ENCODE peak calls at places on chromosome 21, in nine cellular contexts. S, O, T, P, Q, U, E, K and F are unnamed samples.

GRCh38 chr21:10272216-10272615 is 249.2 kb upstream of the TPTE start:
- DNase-seq in S (no peak), O (no peak), T (peak; percentile 58), P (no peak), Q (no peak), U (no peak), E (no peak), K (no peak), F (no peak)

GRCh38 chr21:31735518-31735992 is 3.6 kb upstream of the SCAF4 start:
- DNase-seq in S (no peak), O (no peak), T (no peak), P (no peak), Q (no peak), U (no peak), E (no peak), K (no peak), F (no peak)

GRCh38 chr21:25967566-25968438 is 202.8 kb downstream of the APP start:
- DNase-seq in S (no peak), O (no peak), T (no peak), P (no peak), Q (no peak), U (no peak), E (peak; percentile 39), K (no peak), F (no peak)

GRCh38 chr21:38925923-38926322 is 120.2 kb downstream of the ETS2 start:
- DNase-seq in S (no peak), O (no peak), T (peak; percentile 87), P (no peak), Q (no peak), U (peak; percentile 91), E (peak; percentile 3), K (peak; percentile 76), F (peak; percentile 55)

GRCh38 chr21:35953570-35953969 is 106.8 kb downstream of the SETD4 start:
- DNase-seq in S (no peak), O (no peak), T (no peak), P (no peak), Q (no peak), U (no peak), E (no peak), K (no peak), F (no peak)

GRCh38 chr21:36041910-36042309 is 18.4 kb downstream of the SETD4 start:
- DNase-seq in S (no peak), O (no peak), T (no peak), P (no peak), Q (no peak), U (no peak), E (no peak), K (no peak), F (no peak)

GRCh38 chr21:46081022-46081861 is 16.7 kb upstream of the COL6A2 start:
- DNase-seq in S (no peak), O (no peak), T (peak; percentile 68), P (no peak), Q (no peak), U (peak; percentile 67), E (no peak), K (no peak), F (no peak)

GRCh38 chr21:36236052-36236730 is 79.6 kb downstream of the DOP1B start:
- DNase-seq in S (no peak), O (no peak), T (no peak), P (no peak), Q (no peak), U (no peak), E (no peak), K (no peak), F (no peak)

GRCh38 chr21:33115586-33116541 is 45.9 kb downstream of the OLIG1 start:
- DNase-seq in S (no peak), O (no peak), T (no peak), P (no peak), Q (peak; percentile 75), U (no peak), E (no peak), K (no peak), F (no peak)

GRCh38 chr21:41895643-41896493 is 16.7 kb upstream of the PRDM15 start:
- DNase-seq in S (peak; percentile 26), O (no peak), T (no peak), P (no peak), Q (no peak), U (no peak), E (peak; percentile 62), K (no peak), F (no peak)

GRCh38 chr21:43316156-43316845 is 110.6 kb downstream of the SIK1 start:
- DNase-seq in S (no peak), O (no peak), T (no peak), P (no peak), Q (no peak), U (no peak), E (no peak), K (no peak), F (no peak)

GRCh38 chr21:43190544-43191340 is 21.9 kb downstream of the CRYAA start:
- DNase-seq in S (no peak), O (no peak), T (no peak), P (no peak), Q (no peak), U (no peak), E (no peak), K (no peak), F (no peak)

GRCh38 chr21:45542667-45543370 is 579 bp upstream of the SLC19A1 start:
- DNase-seq in S (no peak), O (no peak), T (peak; percentile 78), P (peak; percentile 4), Q (no peak), U (no peak), E (no peak), K (no peak), F (no peak)

GRCh38 chr21:28705616-28706015 is 287.1 kb downstream of the LTN1 start:
- DNase-seq in S (no peak), O (no peak), T (no peak), P (no peak), Q (no peak), U (no peak), E (no peak), K (no peak), F (no peak)